ENCODE peak calls at places on chromosomes 12 and 14, in four cellular contexts. H is HepG2, V is GM12878, B is H1. C is an unnamed sample.

GRCh38 chr12:15863258-15863835 is 18.8 kb upstream of the STRAP start:
- DNase-seq in B (no peak), H (peak; percentile 16), V (no peak), C (no peak)

GRCh38 chr14:53545217-53545616 is 392.1 kb upstream of the DDHD1 start:
- DNase-seq in B (no peak), H (no peak), V (no peak), C (no peak)

GRCh38 chr14:38839743-38840375 is 263.2 kb downstream of the SEC23A start:
- DNase-seq in B (no peak), H (no peak), V (no peak), C (no peak)

GRCh38 chr12:27252934-27253333 is 8.8 kb downstream of the STK38L start:
- DNase-seq in B (no peak), H (no peak), V (no peak), C (no peak)

GRCh38 chr12:31390991-31391390 is 65.0 kb upstream of the SINHCAF start:
- DNase-seq in H (no peak), B (no peak), V (no peak), C (no peak)

GRCh38 chr14:31029016-31029970 is 3.1 kb upstream of the STRN3 start:
- DNase-seq in B (no peak), H (no peak), V (no peak), C (no peak)

GRCh38 chr14:65281991-65282908 is 130.3 kb upstream of the FUT8 start:
- DNase-seq in B (peak; percentile 63), V (no peak), H (no peak), C (no peak)

GRCh38 chr14:50697659-50698290 is 29.7 kb upstream of the SAV1 start:
- DNase-seq in H (no peak), V (no peak), B (no peak), C (no peak)

GRCh38 chr14:28784262-28785021 is 17.9 kb downstream of the FOXG1 start:
- DNase-seq in H (no peak), B (no peak), V (no peak), C (no peak)

GRCh38 chr12:13205809-13206559 is 9.5 kb downstream of the EMP1 start:
- DNase-seq in H (no peak), V (no peak), B (no peak), C (no peak)

GRCh38 chr12:91182664-91183455 is at the start of gene DCN:
- DNase-seq in B (no peak), H (no peak), V (no peak), C (no peak)
- TF ChIP-seq TCF12 in B (no peak), H (no peak), V (no peak), C (no peak)

GRCh38 chr14:20613094-20614037 is 22.2 kb upstream of the RNASE12 start:
- DNase-seq in V (peak; percentile 98), H (peak; percentile 99), B (peak; percentile 91), C (peak; percentile 66)
- TF ChIP-seq EP300 in V (no peak), H (no peak), B (no peak), C (peak; percentile 21)

GRCh38 chr12:4690760-4691159 is 29.4 kb upstream of the GALNT8 start:
- DNase-seq in B (no peak), H (no peak), V (no peak), C (no peak)
- TF ChIP-seq RFX5 in B (no peak), H (no peak), V (no peak), C (no peak)

DNA sequence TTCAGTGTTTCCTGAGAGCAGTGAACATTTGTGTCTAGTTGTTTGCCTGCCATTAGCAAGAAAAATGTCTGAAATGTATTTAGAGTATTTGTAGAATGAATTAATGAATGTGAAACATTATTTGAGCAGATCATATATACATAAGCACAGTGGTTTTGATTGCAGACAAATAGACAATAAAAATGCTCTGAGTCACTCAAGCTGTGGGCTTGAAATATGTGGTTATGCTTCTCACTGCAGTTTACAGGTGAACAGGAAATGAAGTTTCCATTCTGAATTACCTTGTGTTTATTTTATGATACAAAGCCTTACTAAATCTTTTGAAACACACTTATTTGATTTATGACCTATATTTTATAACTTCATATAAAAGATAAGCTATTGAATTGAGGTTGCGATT is 827.7 kb downstream of the TMTC2 start:
- DNase-seq in V (no peak), B (no peak), H (no peak), C (no peak)
- TF ChIP-seq TCF12 in V (no peak), B (no peak), H (no peak), C (no peak)

GRCh38 chr14:68794130-68794855 is 1.4 kb upstream of the ZFP36L1 start:
- DNase-seq in H (peak; percentile 74), V (no peak), B (peak; percentile 55), C (peak; percentile 60)
- TF ChIP-seq EP300 in H (no peak), V (no peak), B (no peak), C (no peak)

GRCh38 chr14:96146131-96146771 is 58.4 kb upstream of the BDKRB2 start:
- DNase-seq in B (peak; percentile 30), V (no peak), H (no peak), C (no peak)

GRCh38 chr14:96148631-96149030 is 56.0 kb upstream of the BDKRB2 start:
- DNase-seq in H (no peak), V (no peak), B (no peak), C (no peak)

GRCh38 chr14:96150214-96150613 is 54.4 kb upstream of the BDKRB2 start:
- DNase-seq in H (no peak), V (no peak), B (no peak), C (no peak)

GRCh38 chr14:96151242-96151641 is 53.4 kb upstream of the BDKRB2 start:
- DNase-seq in V (no peak), H (no peak), B (no peak), C (no peak)

GRCh38 chr14:96149131-96149530 is 55.5 kb upstream of the BDKRB2 start:
- DNase-seq in B (no peak), V (no peak), H (no peak), C (no peak)
- TF ChIP-seq RFX5 in B (no peak), V (no peak), H (no peak), C (no peak)

GRCh38 chr14:76473381-76474263 is 97.7 kb downstream of the ESRRB start:
- DNase-seq in H (no peak), B (peak; percentile 56), V (no peak), C (no peak)
- TF ChIP-seq TCF12 in H (no peak), B (no peak), V (no peak), C (no peak)

GRCh38 chr12:113231275-113232231 is 10.3 kb downstream of the TPCN1 start:
- DNase-seq in B (no peak), H (peak; percentile 79), V (no peak), C (no peak)
- TF ChIP-seq EP300 in B (no peak), H (peak; percentile 19), V (no peak), C (no peak)

C was measured in SK-N-SH.